ENCODE peak calls at places on chromosome 14, in eight cellular contexts. One of them, this sample, is unnamed.

GRCh38 chr14:97052001-97052400 is 254.8 kb downstream of the VRK1 start:
- DNase-seq in NCI-H2081: no peak
- DNase-seq in effector memory CD4-positive, alpha-beta T cell: no peak
- DNase-seq in left ventricle myocardium inferior: no peak
- DNase-seq in stimulated activated CD8-positive, alpha-beta memory T cell treated with anti-CD3 and anti-CD28 coated beads, Interleukin-15, amount 100 ng/mL, for 4 hours: no peak
- DNase-seq in body of pancreas: no peak
- DNase-seq in type B pancreatic cell: no peak
- DNase-seq in stimulated activated CD4-positive, alpha-beta T cell treated with anti-CD3 and anti-CD28 coated beads, Interleukin-4, amount 100 ng/mL, for 4 hours: no peak
- DNase-seq in this sample: no peak

GRCh38 chr14:22561661-22562579 is 27.1 kb downstream of the DAD1 start:
- DNase-seq in NCI-H2081: no peak
- DNase-seq in effector memory CD4-positive, alpha-beta T cell: peak
- DNase-seq in left ventricle myocardium inferior: no peak
- DNase-seq in stimulated activated CD8-positive, alpha-beta memory T cell treated with anti-CD3 and anti-CD28 coated beads, Interleukin-15, amount 100 ng/mL, for 4 hours: no peak
- DNase-seq in body of pancreas: no peak
- DNase-seq in type B pancreatic cell: no peak
- DNase-seq in stimulated activated CD4-positive, alpha-beta T cell treated with anti-CD3 and anti-CD28 coated beads, Interleukin-4, amount 100 ng/mL, for 4 hours: peak
- DNase-seq in this sample: no peak

GRCh38 chr14:99055019-99055418 is 217.0 kb downstream of the BCL11B start:
- DNase-seq in NCI-H2081: no peak
- DNase-seq in effector memory CD4-positive, alpha-beta T cell: no peak
- DNase-seq in left ventricle myocardium inferior: no peak
- DNase-seq in stimulated activated CD8-positive, alpha-beta memory T cell treated with anti-CD3 and anti-CD28 coated beads, Interleukin-15, amount 100 ng/mL, for 4 hours: no peak
- DNase-seq in body of pancreas: no peak
- DNase-seq in type B pancreatic cell: no peak
- DNase-seq in stimulated activated CD4-positive, alpha-beta T cell treated with anti-CD3 and anti-CD28 coated beads, Interleukin-4, amount 100 ng/mL, for 4 hours: no peak
- DNase-seq in this sample: no peak

GRCh38 chr14:95452890-95453712 is 63.3 kb downstream of the SYNE3 start:
- DNase-seq in NCI-H2081: no peak
- DNase-seq in effector memory CD4-positive, alpha-beta T cell: no peak
- DNase-seq in left ventricle myocardium inferior: no peak
- DNase-seq in stimulated activated CD8-positive, alpha-beta memory T cell treated with anti-CD3 and anti-CD28 coated beads, Interleukin-15, amount 100 ng/mL, for 4 hours: no peak
- DNase-seq in body of pancreas: no peak
- DNase-seq in type B pancreatic cell: no peak
- DNase-seq in stimulated activated CD4-positive, alpha-beta T cell treated with anti-CD3 and anti-CD28 coated beads, Interleukin-4, amount 100 ng/mL, for 4 hours: no peak
- DNase-seq in this sample: no peak

GRCh38 chr14:32023540-32023939 is 53.6 kb upstream of the ARHGAP5 start:
- DNase-seq in NCI-H2081: no peak
- DNase-seq in effector memory CD4-positive, alpha-beta T cell: no peak
- DNase-seq in left ventricle myocardium inferior: no peak
- DNase-seq in stimulated activated CD8-positive, alpha-beta memory T cell treated with anti-CD3 and anti-CD28 coated beads, Interleukin-15, amount 100 ng/mL, for 4 hours: no peak
- DNase-seq in body of pancreas: no peak
- DNase-seq in type B pancreatic cell: no peak
- DNase-seq in stimulated activated CD4-positive, alpha-beta T cell treated with anti-CD3 and anti-CD28 coated beads, Interleukin-4, amount 100 ng/mL, for 4 hours: no peak
- DNase-seq in this sample: no peak

GRCh38 chr14:50714452-50715073 is 46.5 kb upstream of the SAV1 start:
- DNase-seq in NCI-H2081: no peak
- DNase-seq in effector memory CD4-positive, alpha-beta T cell: no peak
- DNase-seq in left ventricle myocardium inferior: no peak
- DNase-seq in stimulated activated CD8-positive, alpha-beta memory T cell treated with anti-CD3 and anti-CD28 coated beads, Interleukin-15, amount 100 ng/mL, for 4 hours: no peak
- DNase-seq in body of pancreas: peak
- DNase-seq in type B pancreatic cell: no peak
- DNase-seq in stimulated activated CD4-positive, alpha-beta T cell treated with anti-CD3 and anti-CD28 coated beads, Interleukin-4, amount 100 ng/mL, for 4 hours: no peak
- DNase-seq in this sample: no peak

GRCh38 chr14:75800792-75801191 is 139.7 kb downstream of the TTLL5 start:
- DNase-seq in NCI-H2081: no peak
- DNase-seq in effector memory CD4-positive, alpha-beta T cell: no peak
- DNase-seq in left ventricle myocardium inferior: no peak
- DNase-seq in stimulated activated CD8-positive, alpha-beta memory T cell treated with anti-CD3 and anti-CD28 coated beads, Interleukin-15, amount 100 ng/mL, for 4 hours: no peak
- DNase-seq in body of pancreas: no peak
- DNase-seq in type B pancreatic cell: no peak
- DNase-seq in stimulated activated CD4-positive, alpha-beta T cell treated with anti-CD3 and anti-CD28 coated beads, Interleukin-4, amount 100 ng/mL, for 4 hours: no peak
- DNase-seq in this sample: no peak

GRCh38 chr14:99035712-99036593 is 236.0 kb downstream of the BCL11B start:
- DNase-seq in NCI-H2081: no peak
- DNase-seq in effector memory CD4-positive, alpha-beta T cell: no peak
- DNase-seq in left ventricle myocardium inferior: peak
- DNase-seq in stimulated activated CD8-positive, alpha-beta memory T cell treated with anti-CD3 and anti-CD28 coated beads, Interleukin-15, amount 100 ng/mL, for 4 hours: no peak
- DNase-seq in body of pancreas: peak
- DNase-seq in type B pancreatic cell: no peak
- DNase-seq in stimulated activated CD4-positive, alpha-beta T cell treated with anti-CD3 and anti-CD28 coated beads, Interleukin-4, amount 100 ng/mL, for 4 hours: no peak
- DNase-seq in this sample: no peak

GRCh38 chr14:26200675-26201074 is 397.2 kb downstream of the NOVA1 start:
- DNase-seq in NCI-H2081: no peak
- DNase-seq in effector memory CD4-positive, alpha-beta T cell: no peak
- DNase-seq in left ventricle myocardium inferior: no peak
- DNase-seq in stimulated activated CD8-positive, alpha-beta memory T cell treated with anti-CD3 and anti-CD28 coated beads, Interleukin-15, amount 100 ng/mL, for 4 hours: no peak
- DNase-seq in body of pancreas: no peak
- DNase-seq in type B pancreatic cell: no peak
- DNase-seq in stimulated activated CD4-positive, alpha-beta T cell treated with anti-CD3 and anti-CD28 coated beads, Interleukin-4, amount 100 ng/mL, for 4 hours: no peak
- DNase-seq in this sample: no peak

GRCh38 chr14:102909462-102909861 is 13.0 kb upstream of the AMN start:
- DNase-seq in NCI-H2081: no peak
- DNase-seq in effector memory CD4-positive, alpha-beta T cell: no peak
- DNase-seq in left ventricle myocardium inferior: no peak
- DNase-seq in stimulated activated CD8-positive, alpha-beta memory T cell treated with anti-CD3 and anti-CD28 coated beads, Interleukin-15, amount 100 ng/mL, for 4 hours: no peak
- DNase-seq in body of pancreas: no peak
- DNase-seq in type B pancreatic cell: no peak
- DNase-seq in stimulated activated CD4-positive, alpha-beta T cell treated with anti-CD3 and anti-CD28 coated beads, Interleukin-4, amount 100 ng/mL, for 4 hours: no peak
- DNase-seq in this sample: no peak

GRCh38 chr14:69260979-69261605 is 1.1 kb downstream of the GALNT16 start:
- DNase-seq in NCI-H2081: peak
- DNase-seq in effector memory CD4-positive, alpha-beta T cell: no peak
- DNase-seq in left ventricle myocardium inferior: peak
- DNase-seq in stimulated activated CD8-positive, alpha-beta memory T cell treated with anti-CD3 and anti-CD28 coated beads, Interleukin-15, amount 100 ng/mL, for 4 hours: no peak
- DNase-seq in body of pancreas: peak
- DNase-seq in type B pancreatic cell: no peak
- DNase-seq in stimulated activated CD4-positive, alpha-beta T cell treated with anti-CD3 and anti-CD28 coated beads, Interleukin-4, amount 100 ng/mL, for 4 hours: peak
- DNase-seq in this sample: peak

GRCh38 chr14:54772451-54772881 is 130.2 kb downstream of the GCH1 start:
- DNase-seq in NCI-H2081: no peak
- DNase-seq in effector memory CD4-positive, alpha-beta T cell: no peak
- DNase-seq in left ventricle myocardium inferior: no peak
- DNase-seq in stimulated activated CD8-positive, alpha-beta memory T cell treated with anti-CD3 and anti-CD28 coated beads, Interleukin-15, amount 100 ng/mL, for 4 hours: no peak
- DNase-seq in body of pancreas: no peak
- DNase-seq in type B pancreatic cell: no peak
- DNase-seq in stimulated activated CD4-positive, alpha-beta T cell treated with anti-CD3 and anti-CD28 coated beads, Interleukin-4, amount 100 ng/mL, for 4 hours: no peak
- DNase-seq in this sample: no peak